ENCODE peak calls at places on chromosome 20, in six cellular contexts. One of them, this sample, is unnamed.

GRCh38 chr20:45469336-45470261 is at the start of gene WFDC2:
- DNase-seq in GM04504: no peak
- DNase-seq in upper lobe of right lung: peak; percentile 90
- DNase-seq in NCI-H2029 treated with DMSO at 0.1 percent for 48 hours: no peak
- DNase-seq in stromal cell of bone marrow: no peak
- DNase-seq in retina: peak; percentile 53
- DNase-seq in this sample: no peak

GRCh38 chr20:18767676-18768075 is 45.9 kb upstream of the SCP2D1 start:
- DNase-seq in GM04504: no peak
- DNase-seq in upper lobe of right lung: no peak
- DNase-seq in NCI-H2029 treated with DMSO at 0.1 percent for 48 hours: no peak
- DNase-seq in stromal cell of bone marrow: no peak
- DNase-seq in retina: no peak
- DNase-seq in this sample: no peak

GRCh38 chr20:58867211-58867610 is 14.7 kb downstream of the GNAS start:
- DNase-seq in GM04504: no peak
- DNase-seq in upper lobe of right lung: no peak
- DNase-seq in NCI-H2029 treated with DMSO at 0.1 percent for 48 hours: no peak
- DNase-seq in stromal cell of bone marrow: no peak
- DNase-seq in retina: no peak
- DNase-seq in this sample: no peak

GRCh38 chr20:4304601-4305000 is 289.2 kb upstream of the RNF24 start:
- DNase-seq in GM04504: no peak
- DNase-seq in upper lobe of right lung: no peak
- DNase-seq in NCI-H2029 treated with DMSO at 0.1 percent for 48 hours: no peak
- DNase-seq in stromal cell of bone marrow: no peak
- DNase-seq in retina: no peak
- DNase-seq in this sample: no peak

GRCh38 chr20:48329676-48330644 is 497.8 kb downstream of the PREX1 start:
- DNase-seq in GM04504: no peak
- DNase-seq in upper lobe of right lung: peak; percentile 61
- DNase-seq in NCI-H2029 treated with DMSO at 0.1 percent for 48 hours: no peak
- DNase-seq in stromal cell of bone marrow: peak; percentile 22
- DNase-seq in retina: peak; percentile 33
- DNase-seq in this sample: no peak

GRCh38 chr20:17767624-17768023 is 67.9 kb downstream of the BANF2 start:
- DNase-seq in GM04504: no peak
- DNase-seq in upper lobe of right lung: no peak
- DNase-seq in NCI-H2029 treated with DMSO at 0.1 percent for 48 hours: peak; percentile 32
- DNase-seq in stromal cell of bone marrow: no peak
- DNase-seq in retina: no peak
- DNase-seq in this sample: no peak

GRCh38 chr20:3405139-3405538 is 2.3 kb downstream of the DNAAF9 start:
- DNase-seq in GM04504: no peak
- DNase-seq in upper lobe of right lung: no peak
- DNase-seq in NCI-H2029 treated with DMSO at 0.1 percent for 48 hours: no peak
- DNase-seq in stromal cell of bone marrow: no peak
- DNase-seq in retina: no peak
- DNase-seq in this sample: no peak

GRCh38 chr20:4060054-4060795 is 44.9 kb upstream of the RNF24 start:
- DNase-seq in GM04504: no peak
- DNase-seq in upper lobe of right lung: peak; percentile 87
- DNase-seq in NCI-H2029 treated with DMSO at 0.1 percent for 48 hours: no peak
- DNase-seq in stromal cell of bone marrow: no peak
- DNase-seq in retina: no peak
- DNase-seq in this sample: no peak

GRCh38 chr20:50980851-50981713 is 22.5 kb downstream of the MOCS3 start:
- DNase-seq in GM04504: peak; percentile 40
- DNase-seq in upper lobe of right lung: no peak
- DNase-seq in NCI-H2029 treated with DMSO at 0.1 percent for 48 hours: peak; percentile 5
- DNase-seq in stromal cell of bone marrow: peak; percentile 52
- DNase-seq in retina: peak; percentile 67
- DNase-seq in this sample: peak; percentile 25

GRCh38 chr20:60228255-60228654 is 270.0 kb downstream of the CDH26 start:
- DNase-seq in GM04504: no peak
- DNase-seq in upper lobe of right lung: peak; percentile 58
- DNase-seq in NCI-H2029 treated with DMSO at 0.1 percent for 48 hours: no peak
- DNase-seq in stromal cell of bone marrow: no peak
- DNase-seq in retina: no peak
- DNase-seq in this sample: no peak

GRCh38 chr20:18657575-18657974 is 69.7 kb downstream of the DTD1 start:
- DNase-seq in GM04504: no peak
- DNase-seq in upper lobe of right lung: no peak
- DNase-seq in NCI-H2029 treated with DMSO at 0.1 percent for 48 hours: no peak
- DNase-seq in stromal cell of bone marrow: peak; percentile 31
- DNase-seq in retina: no peak
- DNase-seq in this sample: no peak

GRCh38 chr20:40797425-40797824 is 108.4 kb upstream of the MAFB start:
- DNase-seq in GM04504: no peak
- DNase-seq in upper lobe of right lung: no peak
- DNase-seq in NCI-H2029 treated with DMSO at 0.1 percent for 48 hours: no peak
- DNase-seq in stromal cell of bone marrow: peak; percentile 1
- DNase-seq in retina: no peak
- DNase-seq in this sample: no peak

GRCh38 chr20:47907031-47907670 is 121.9 kb upstream of the SULF2 start:
- DNase-seq in GM04504: no peak
- DNase-seq in upper lobe of right lung: no peak
- DNase-seq in NCI-H2029 treated with DMSO at 0.1 percent for 48 hours: no peak
- DNase-seq in stromal cell of bone marrow: no peak
- DNase-seq in retina: peak; percentile 69
- DNase-seq in this sample: no peak

GRCh38 chr20:43916073-43916874 is 1.6 kb downstream of the TOX2 start:
- DNase-seq in GM04504: no peak
- DNase-seq in upper lobe of right lung: no peak
- DNase-seq in NCI-H2029 treated with DMSO at 0.1 percent for 48 hours: no peak
- DNase-seq in stromal cell of bone marrow: no peak
- DNase-seq in retina: no peak
- DNase-seq in this sample: no peak

GRCh38 chr20:35012227-35013069 is 56.8 kb downstream of the MYH7B start:
- DNase-seq in GM04504: no peak
- DNase-seq in upper lobe of right lung: no peak
- DNase-seq in NCI-H2029 treated with DMSO at 0.1 percent for 48 hours: no peak
- DNase-seq in stromal cell of bone marrow: no peak
- DNase-seq in retina: no peak
- DNase-seq in this sample: no peak

GRCh38 chr20:47740225-47741184 is 44.8 kb downstream of the SULF2 start:
- DNase-seq in GM04504: no peak
- DNase-seq in upper lobe of right lung: peak; percentile 73
- DNase-seq in NCI-H2029 treated with DMSO at 0.1 percent for 48 hours: no peak
- DNase-seq in stromal cell of bone marrow: no peak
- DNase-seq in retina: no peak
- DNase-seq in this sample: no peak

GRCh38 chr20:62550087-62550565 is 74.3 kb upstream of the GATA5 start:
- DNase-seq in GM04504: no peak
- DNase-seq in upper lobe of right lung: no peak
- DNase-seq in NCI-H2029 treated with DMSO at 0.1 percent for 48 hours: no peak
- DNase-seq in stromal cell of bone marrow: no peak
- DNase-seq in retina: no peak
- DNase-seq in this sample: no peak

GRCh38 chr20:34220581-34220980 is 20.6 kb upstream of the ASIP start:
- DNase-seq in GM04504: peak; percentile 57
- DNase-seq in upper lobe of right lung: no peak
- DNase-seq in NCI-H2029 treated with DMSO at 0.1 percent for 48 hours: no peak
- DNase-seq in stromal cell of bone marrow: no peak
- DNase-seq in retina: no peak
- DNase-seq in this sample: no peak

GRCh38 chr20:46031014-46031569 is 2.1 kb downstream of the SLC12A5 start:
- DNase-seq in GM04504: no peak
- DNase-seq in upper lobe of right lung: no peak
- DNase-seq in NCI-H2029 treated with DMSO at 0.1 percent for 48 hours: no peak
- DNase-seq in stromal cell of bone marrow: no peak
- DNase-seq in retina: peak; percentile 15
- DNase-seq in this sample: no peak

GRCh38 chr20:61447950-61448349 is 195.9 kb downstream of the CDH4 start:
- DNase-seq in GM04504: no peak
- DNase-seq in upper lobe of right lung: no peak
- DNase-seq in NCI-H2029 treated with DMSO at 0.1 percent for 48 hours: no peak
- DNase-seq in stromal cell of bone marrow: no peak
- DNase-seq in retina: no peak
- DNase-seq in this sample: no peak

GRCh38 chr20:11143481-11143880 is 469.7 kb upstream of the JAG1 start:
- DNase-seq in GM04504: no peak
- DNase-seq in upper lobe of right lung: no peak
- DNase-seq in NCI-H2029 treated with DMSO at 0.1 percent for 48 hours: no peak
- DNase-seq in stromal cell of bone marrow: no peak
- DNase-seq in retina: no peak
- DNase-seq in this sample: no peak

GRCh38 chr20:56788041-56788670 is 159.1 kb downstream of the TFAP2C start:
- DNase-seq in GM04504: peak; percentile 92
- DNase-seq in upper lobe of right lung: no peak
- DNase-seq in NCI-H2029 treated with DMSO at 0.1 percent for 48 hours: no peak
- DNase-seq in stromal cell of bone marrow: peak; percentile 80
- DNase-seq in retina: no peak
- DNase-seq in this sample: no peak

GRCh38 chr20:2418388-2418787 is 37.7 kb downstream of the TGM6 start:
- DNase-seq in GM04504: no peak
- DNase-seq in upper lobe of right lung: no peak
- DNase-seq in NCI-H2029 treated with DMSO at 0.1 percent for 48 hours: no peak
- DNase-seq in stromal cell of bone marrow: no peak
- DNase-seq in retina: no peak
- DNase-seq in this sample: no peak

GRCh38 chr20:12984069-12984765 is 24.6 kb upstream of the SPTLC3 start:
- DNase-seq in GM04504: no peak
- DNase-seq in upper lobe of right lung: no peak
- DNase-seq in NCI-H2029 treated with DMSO at 0.1 percent for 48 hours: no peak
- DNase-seq in stromal cell of bone marrow: no peak
- DNase-seq in retina: no peak
- DNase-seq in this sample: no peak

GRCh38 chr20:51767018-51767866 is 948 bp downstream of the ATP9A start:
- DNase-seq in GM04504: no peak
- DNase-seq in upper lobe of right lung: peak; percentile 94
- DNase-seq in NCI-H2029 treated with DMSO at 0.1 percent for 48 hours: peak; percentile 84
- DNase-seq in stromal cell of bone marrow: no peak
- DNase-seq in retina: peak; percentile 83
- DNase-seq in this sample: no peak

GRCh38 chr20:47379433-47380150 is 23.1 kb upstream of the ZMYND8 start:
- DNase-seq in GM04504: no peak
- DNase-seq in upper lobe of right lung: no peak
- DNase-seq in NCI-H2029 treated with DMSO at 0.1 percent for 48 hours: no peak
- DNase-seq in stromal cell of bone marrow: no peak
- DNase-seq in retina: no peak
- DNase-seq in this sample: no peak

GRCh38 chr20:49384437-49385434 is 97.7 kb downstream of the KCNB1 start:
- DNase-seq in GM04504: peak; percentile 10
- DNase-seq in upper lobe of right lung: peak; percentile 82
- DNase-seq in NCI-H2029 treated with DMSO at 0.1 percent for 48 hours: peak; percentile 48
- DNase-seq in stromal cell of bone marrow: peak; percentile 36
- DNase-seq in retina: peak; percentile 81
- DNase-seq in this sample: peak; percentile 19

GRCh38 chr20:17611540-17612286 is 41.8 kb downstream of the DSTN start:
- DNase-seq in GM04504: no peak
- DNase-seq in upper lobe of right lung: peak; percentile 72
- DNase-seq in NCI-H2029 treated with DMSO at 0.1 percent for 48 hours: no peak
- DNase-seq in stromal cell of bone marrow: no peak
- DNase-seq in retina: no peak
- DNase-seq in this sample: no peak

GRCh38 chr20:19260412-19261090 is 48.1 kb downstream of the SLC24A3 start:
- DNase-seq in GM04504: no peak
- DNase-seq in upper lobe of right lung: no peak
- DNase-seq in NCI-H2029 treated with DMSO at 0.1 percent for 48 hours: no peak
- DNase-seq in stromal cell of bone marrow: no peak
- DNase-seq in retina: no peak
- DNase-seq in this sample: no peak

GRCh38 chr20:60060006-60060557 is 101.9 kb downstream of the CDH26 start:
- DNase-seq in GM04504: no peak
- DNase-seq in upper lobe of right lung: no peak
- DNase-seq in NCI-H2029 treated with DMSO at 0.1 percent for 48 hours: no peak
- DNase-seq in stromal cell of bone marrow: no peak
- DNase-seq in retina: no peak
- DNase-seq in this sample: no peak

GRCh38 chr20:58692579-58693225 is at the start of gene NPEPL1:
- DNase-seq in GM04504: peak; percentile 60
- DNase-seq in upper lobe of right lung: peak; percentile 90
- DNase-seq in NCI-H2029 treated with DMSO at 0.1 percent for 48 hours: no peak
- DNase-seq in stromal cell of bone marrow: peak; percentile 45
- DNase-seq in retina: peak; percentile 34
- DNase-seq in this sample: peak; percentile 28

GRCh38 chr20:41830702-41831101 is 212.5 kb upstream of the CHD6 start:
- DNase-seq in GM04504: no peak
- DNase-seq in upper lobe of right lung: no peak
- DNase-seq in NCI-H2029 treated with DMSO at 0.1 percent for 48 hours: no peak
- DNase-seq in stromal cell of bone marrow: no peak
- DNase-seq in retina: no peak
- DNase-seq in this sample: no peak

GRCh38 chr20:9978395-9979004 is 56.3 kb upstream of the ANKEF1 start:
- DNase-seq in GM04504: peak; percentile 79
- DNase-seq in upper lobe of right lung: no peak
- DNase-seq in NCI-H2029 treated with DMSO at 0.1 percent for 48 hours: peak; percentile 50
- DNase-seq in stromal cell of bone marrow: peak; percentile 88
- DNase-seq in retina: peak; percentile 74
- DNase-seq in this sample: no peak

This sample was measured in activated T-helper 1 cell treated with anti-CD3 and anti-CD28 coated beads, Interleukin-2, amount 50 U/mL, for 16 hours.